ENCODE peak calls at places on chromosomes 12 and 14, in seven cellular contexts. I, A, E, G, B, V and R are unnamed samples.

GRCh38 chr14:72906316-72906715 is 12.4 kb upstream of the DPF3 start:
- DNase-seq in I (no peak), A (no peak), E (no peak), G (no peak), B (peak; percentile 95), V (no peak), R (no peak)

GRCh38 chr12:48956279-48957140 is 777 bp downstream of the ARF3 start:
- DNase-seq in I (peak; percentile 80), A (peak; percentile 87), E (peak; percentile 93), G (peak; percentile 98), B (peak; percentile 99), V (peak; percentile 83), R (peak; percentile 93)

GRCh38 chr12:95066091-95066855 is 7.1 kb downstream of the NR2C1 start:
- DNase-seq in I (no peak), A (no peak), E (no peak), G (no peak), B (no peak), V (no peak), R (no peak)

GRCh38 chr12:96766232-96766631 is 140.8 kb upstream of the NEDD1 start:
- DNase-seq in I (no peak), A (no peak), E (no peak), G (peak; percentile 55), B (no peak), V (no peak), R (no peak)

GRCh38 chr14:20435454-20436362 is at the start of gene KLHL33:
- DNase-seq in I (no peak), A (no peak), E (no peak), G (peak; percentile 70), B (no peak), V (peak; percentile 66), R (no peak)

GRCh38 chr14:104795781-104796681 is 483 bp upstream of the AKT1 start:
- DNase-seq in I (peak; percentile 76), A (peak; percentile 83), E (no peak), G (peak; percentile 54), B (peak; percentile 31), V (peak; percentile 70), R (peak; percentile 33)

GRCh38 chr14:79659995-79660975 is 551.0 kb downstream of the DIO2 start:
- DNase-seq in I (no peak), A (no peak), E (no peak), G (no peak), B (no peak), V (no peak), R (peak; percentile 30)

GRCh38 chr12:75944097-75944904 is 87.3 kb downstream of the PHLDA1 start:
- DNase-seq in I (no peak), A (no peak), E (peak; percentile 84), G (peak; percentile 71), B (peak; percentile 97), V (no peak), R (no peak)

GRCh38 chr14:104151028-104151385 is 12.6 kb downstream of the KIF26A start:
- DNase-seq in I (no peak), A (no peak), E (no peak), G (no peak), B (no peak), V (no peak), R (no peak)

GRCh38 chr12:79685068-79685467 is 5.7 kb downstream of the PAWR start:
- DNase-seq in I (no peak), A (no peak), E (no peak), G (no peak), B (peak; percentile 87), V (no peak), R (no peak)

GRCh38 chr14:104392396-104393198 is 187.0 kb upstream of the C14orf180 start:
- DNase-seq in I (no peak), A (peak; percentile 60), E (no peak), G (no peak), B (no peak), V (no peak), R (no peak)

GRCh38 chr12:14774074-14774943 is 29.0 kb downstream of the WBP11 start:
- DNase-seq in I (peak; percentile 91), A (peak; percentile 96), E (peak; percentile 74), G (peak; percentile 99), B (peak; percentile 95), V (peak; percentile 94), R (no peak)

GRCh38 chr12:110355080-110355479 is 48.4 kb downstream of the ANAPC7 start:
- DNase-seq in I (no peak), A (no peak), E (peak; percentile 32), G (peak; percentile 87), B (peak; percentile 21), V (no peak), R (no peak)

GRCh38 chr12:104108755-104109445 is 29.1 kb downstream of the NFYB start:
- DNase-seq in I (peak; percentile 69), A (peak; percentile 73), E (peak; percentile 75), G (peak; percentile 89), B (peak; percentile 78), V (peak; percentile 85), R (peak; percentile 85)

GRCh38 chr12:124855275-124855957 is 8.2 kb downstream of the SCARB1 start:
- DNase-seq in I (no peak), A (no peak), E (no peak), G (no peak), B (no peak), V (no peak), R (no peak)

GRCh38 chr14:36580856-36581831 is 1.3 kb downstream of the NKX2-8 start:
- DNase-seq in I (no peak), A (peak; percentile 56), E (no peak), G (peak; percentile 83), B (peak; percentile 52), V (peak; percentile 22), R (no peak)

GRCh38 chr12:57239587-57240068 is 10.1 kb downstream of the SHMT2 start:
- DNase-seq in I (no peak), A (no peak), E (no peak), G (peak; percentile 44), B (no peak), V (no peak), R (no peak)

GRCh38 chr14:63039800-63040380 is 5.4 kb downstream of the KCNH5 start:
- DNase-seq in I (no peak), A (no peak), E (no peak), G (peak; percentile 81), B (peak; percentile 78), V (no peak), R (no peak)

GRCh38 chr12:5593056-5593455 is 161.1 kb downstream of the NTF3 start:
- DNase-seq in I (no peak), A (no peak), E (no peak), G (no peak), B (no peak), V (no peak), R (no peak)

GRCh38 chr12:8779862-8780261 is 42.6 kb upstream of the A2ML1 start:
- DNase-seq in I (no peak), A (no peak), E (no peak), G (no peak), B (no peak), V (no peak), R (no peak)

GRCh38 chr14:103552811-103553210 is 9.6 kb downstream of the BAG5 start:
- DNase-seq in I (no peak), A (no peak), E (no peak), G (no peak), B (no peak), V (no peak), R (no peak)

GRCh38 chr14:69708586-69709169 is 58.3 kb upstream of the SRSF5 start:
- DNase-seq in I (no peak), A (no peak), E (no peak), G (peak; percentile 74), B (no peak), V (no peak), R (peak; percentile 90)
- TF ChIP-seq CTCF in I (no peak), A (peak; percentile 12), E (no peak), G (peak; percentile 40), B (peak; percentile 15), V (no peak), R (peak; percentile 77)

DNA sequence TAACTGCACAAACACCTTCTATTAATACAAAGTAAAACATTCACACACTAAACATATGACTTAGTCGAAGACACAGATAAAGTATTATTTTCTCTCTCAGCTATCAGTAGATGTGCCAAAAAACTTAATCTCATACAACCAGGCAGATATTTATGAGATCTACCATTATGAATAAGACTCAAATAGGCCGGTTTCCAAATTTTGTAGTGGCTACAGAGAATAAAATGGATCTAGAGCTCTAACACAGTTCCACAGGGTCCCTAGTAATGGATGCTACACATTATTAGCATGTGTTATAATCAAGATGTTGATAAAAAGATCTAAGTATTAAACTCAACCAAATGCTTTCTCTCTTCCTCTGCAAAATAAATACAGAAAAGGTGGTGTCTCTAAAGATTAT is 10.4 kb downstream of the SAV1 start:
- DNase-seq in I (no peak), A (no peak), E (no peak), G (no peak), B (no peak), V (no peak), R (no peak)
- H3K4me3 ChIP-seq in I (no peak overlapping the region), A (no peak overlapping the region), E (no peak overlapping the region), G (peak overlapping the region; percentile 6), B (peak overlapping the region; percentile 23), V (no peak overlapping the region), R (no peak overlapping the region)

GRCh38 chr12:1946311-1946710 is 27.9 kb upstream of the CACNA2D4 start:
- DNase-seq in I (no peak), A (no peak), E (no peak), G (no peak), B (peak; percentile 19), V (no peak), R (no peak)
- H3K36me3 ChIP-seq in I (peaks cover 81% of the 10 kb centered on the region), A (peaks cover 65% of the 10 kb centered on the region), E (peaks cover 7% of the 10 kb centered on the region), G (peaks cover 18% of the 10 kb centered on the region), B (peaks cover 9% of the 10 kb centered on the region), V (peaks cover 74% of the 10 kb centered on the region), R (peaks cover 34% of the 10 kb centered on the region)

DNA sequence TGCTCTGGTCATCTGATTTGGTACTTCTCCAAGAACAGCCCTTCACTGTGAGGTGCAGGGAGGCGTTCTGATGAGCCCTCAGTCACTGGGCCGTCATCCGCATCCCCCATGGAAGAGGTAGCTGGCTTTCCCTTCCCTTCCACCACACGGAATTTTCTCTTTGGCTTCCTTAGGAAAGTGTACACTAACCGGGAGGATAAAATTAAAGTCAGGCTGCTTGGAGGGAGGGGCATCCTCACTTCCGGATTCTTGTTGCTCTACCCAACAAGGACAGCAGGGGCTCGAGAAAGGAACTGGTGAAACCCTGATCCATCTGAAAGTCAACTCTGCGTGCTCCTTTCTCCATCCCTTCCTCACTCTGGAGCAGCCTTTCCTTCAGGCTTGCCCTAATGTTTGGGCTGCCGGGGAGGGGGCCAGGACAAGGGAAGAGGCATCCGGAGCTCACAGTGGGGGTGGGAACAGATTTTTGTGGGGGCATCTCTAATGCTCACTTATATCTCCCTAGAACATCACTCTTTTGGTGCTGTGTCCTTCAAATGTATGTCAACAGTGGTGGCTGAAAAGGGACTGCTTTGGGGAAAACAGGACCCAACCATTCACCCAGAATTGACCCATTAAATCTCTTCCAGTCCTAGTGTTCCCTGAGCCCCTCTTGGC is 101.4 kb upstream of the FKBP4 start:
- DNase-seq in I (no peak), A (no peak), E (peak; percentile 8), G (peak; percentile 71), B (no peak), V (no peak), R (no peak)
- TF ChIP-seq CTCF in I (no peak), A (no peak), E (no peak), G (peak; percentile 12), B (no peak), V (no peak), R (no peak)

GRCh38 chr14:64509036-64509435 is 4.5 kb downstream of the ZBTB1 start:
- DNase-seq in I (no peak), A (no peak), E (no peak), G (peak; percentile 53), B (no peak), V (no peak), R (no peak)
- H3K4me3 ChIP-seq in I (no peak overlapping the region), A (no peak overlapping the region), E (no peak overlapping the region), G (no peak overlapping the region), B (no peak overlapping the region), V (no peak overlapping the region), R (no peak overlapping the region)

GRCh38 chr12:7139213-7139612 is 9.0 kb downstream of the CLSTN3 start:
- DNase-seq in I (no peak), A (no peak), E (no peak), G (no peak), B (no peak), V (no peak), R (no peak)
- H3K36me3 ChIP-seq in I (peaks cover 63% of the 10 kb centered on the region), A (peaks cover 14% of the 10 kb centered on the region), E (no peaks in the 10 kb centered on the region), G (no peaks in the 10 kb centered on the region), B (peaks cover 7% of the 10 kb centered on the region), V (no peaks in the 10 kb centered on the region), R (peaks cover 50% of the 10 kb centered on the region)